ENCODE peak calls at places on chromosomes 11 and 22, in six cellular contexts. One of them, this sample, is unnamed.

GRCh38 chr11:30789270-30789669 is 203.1 kb upstream of the MPPED2 start:
- DNase-seq in tibial artery: no peak
- DNase-seq in WERI-Rb-1: no peak
- DNase-seq in PC-3: no peak
- DNase-seq in brain microvascular endothelial cell: no peak
- DNase-seq in stomach: no peak
- DNase-seq in this sample: no peak

GRCh38 chr11:46381046-46381835 is at the start of gene MDK:
- DNase-seq in tibial artery: no peak
- DNase-seq in WERI-Rb-1: peak; percentile 43
- DNase-seq in PC-3: no peak
- DNase-seq in brain microvascular endothelial cell: no peak
- DNase-seq in stomach: peak; percentile 48
- DNase-seq in this sample: no peak

GRCh38 chr11:66035653-66036333 is 9.5 kb upstream of the CATSPER1 start:
- DNase-seq in tibial artery: no peak
- DNase-seq in WERI-Rb-1: no peak
- DNase-seq in PC-3: no peak
- DNase-seq in brain microvascular endothelial cell: no peak
- DNase-seq in stomach: no peak
- DNase-seq in this sample: no peak

GRCh38 chr22:50262973-50263617 is 1.6 kb upstream of the MAPK12 start:
- DNase-seq in tibial artery: no peak
- DNase-seq in WERI-Rb-1: peak; percentile 70
- DNase-seq in PC-3: no peak
- DNase-seq in brain microvascular endothelial cell: no peak
- DNase-seq in stomach: no peak
- DNase-seq in this sample: no peak

GRCh38 chr22:25747245-25747944 is 5.4 kb downstream of the MYO18B start:
- DNase-seq in tibial artery: peak; percentile 78
- DNase-seq in WERI-Rb-1: no peak
- DNase-seq in PC-3: no peak
- DNase-seq in brain microvascular endothelial cell: peak; percentile 97
- DNase-seq in stomach: peak; percentile 74
- DNase-seq in this sample: peak; percentile 97

GRCh38 chr11:868394-868793 is 25.7 kb downstream of the TSPAN4 start:
- DNase-seq in tibial artery: no peak
- DNase-seq in WERI-Rb-1: no peak
- DNase-seq in PC-3: no peak
- DNase-seq in brain microvascular endothelial cell: no peak
- DNase-seq in stomach: no peak
- DNase-seq in this sample: no peak

GRCh38 chr22:23085351-23085671 is 15.0 kb downstream of the GNAZ start:
- DNase-seq in tibial artery: no peak
- DNase-seq in WERI-Rb-1: no peak
- DNase-seq in PC-3: no peak
- DNase-seq in brain microvascular endothelial cell: no peak
- DNase-seq in stomach: no peak
- DNase-seq in this sample: no peak

GRCh38 chr11:107704432-107704831 is 7.4 kb downstream of the SLN start:
- DNase-seq in tibial artery: no peak
- DNase-seq in WERI-Rb-1: no peak
- DNase-seq in PC-3: peak; percentile 81
- DNase-seq in brain microvascular endothelial cell: peak; percentile 71
- DNase-seq in stomach: no peak
- DNase-seq in this sample: no peak

GRCh38 chr11:31714840-31715239 is 96.3 kb downstream of the PAX6 start:
- DNase-seq in tibial artery: no peak
- DNase-seq in WERI-Rb-1: no peak
- DNase-seq in PC-3: no peak
- DNase-seq in brain microvascular endothelial cell: no peak
- DNase-seq in stomach: no peak
- DNase-seq in this sample: no peak

GRCh38 chr11:96168623-96169022 is 174.4 kb downstream of the MAML2 start:
- DNase-seq in tibial artery: peak; percentile 63
- DNase-seq in WERI-Rb-1: no peak
- DNase-seq in PC-3: peak; percentile 67
- DNase-seq in brain microvascular endothelial cell: peak; percentile 85
- DNase-seq in stomach: no peak
- DNase-seq in this sample: peak; percentile 82

GRCh38 chr22:43777204-43777671 is 34.9 kb downstream of the EFCAB6 start:
- DNase-seq in tibial artery: no peak
- DNase-seq in WERI-Rb-1: peak; percentile 23
- DNase-seq in PC-3: peak; percentile 87
- DNase-seq in brain microvascular endothelial cell: peak; percentile 33
- DNase-seq in stomach: no peak
- DNase-seq in this sample: peak; percentile 44

GRCh38 chr11:73152861-73153483 is 10.9 kb upstream of the FCHSD2 start:
- DNase-seq in tibial artery: no peak
- DNase-seq in WERI-Rb-1: no peak
- DNase-seq in PC-3: peak; percentile 16
- DNase-seq in brain microvascular endothelial cell: no peak
- DNase-seq in stomach: peak; percentile 35
- DNase-seq in this sample: no peak

GRCh38 chr11:2311456-2312201 is 9.8 kb downstream of the TSPAN32 start:
- DNase-seq in tibial artery: no peak
- DNase-seq in WERI-Rb-1: no peak
- DNase-seq in PC-3: no peak
- DNase-seq in brain microvascular endothelial cell: no peak
- DNase-seq in stomach: no peak
- DNase-seq in this sample: no peak

GRCh38 chr11:13140028-13140870 is 131.1 kb downstream of the RASSF10 start:
- DNase-seq in tibial artery: no peak
- DNase-seq in WERI-Rb-1: no peak
- DNase-seq in PC-3: peak; percentile 74
- DNase-seq in brain microvascular endothelial cell: peak; percentile 32
- DNase-seq in stomach: peak; percentile 78
- DNase-seq in this sample: no peak

GRCh38 chr11:35980646-35981402 is 37.0 kb downstream of the LDLRAD3 start:
- DNase-seq in tibial artery: no peak
- DNase-seq in WERI-Rb-1: no peak
- DNase-seq in PC-3: no peak
- DNase-seq in brain microvascular endothelial cell: peak; percentile 26
- DNase-seq in stomach: no peak
- DNase-seq in this sample: no peak

GRCh38 chr11:116193321-116194114 is 579.3 kb downstream of the BUD13 start:
- DNase-seq in tibial artery: no peak
- DNase-seq in WERI-Rb-1: peak; percentile 46
- DNase-seq in PC-3: peak; percentile 49
- DNase-seq in brain microvascular endothelial cell: peak; percentile 12
- DNase-seq in stomach: peak; percentile 67
- DNase-seq in this sample: peak; percentile 7
- TF ChIP-seq CTCF in tibial artery: no peak
- TF ChIP-seq CTCF in WERI-Rb-1: peak; percentile 14
- TF ChIP-seq CTCF in PC-3: no peak
- TF ChIP-seq CTCF in brain microvascular endothelial cell: peak; percentile 25
- TF ChIP-seq CTCF in stomach: peak; percentile 20
- TF ChIP-seq CTCF in this sample: no peak

DNA sequence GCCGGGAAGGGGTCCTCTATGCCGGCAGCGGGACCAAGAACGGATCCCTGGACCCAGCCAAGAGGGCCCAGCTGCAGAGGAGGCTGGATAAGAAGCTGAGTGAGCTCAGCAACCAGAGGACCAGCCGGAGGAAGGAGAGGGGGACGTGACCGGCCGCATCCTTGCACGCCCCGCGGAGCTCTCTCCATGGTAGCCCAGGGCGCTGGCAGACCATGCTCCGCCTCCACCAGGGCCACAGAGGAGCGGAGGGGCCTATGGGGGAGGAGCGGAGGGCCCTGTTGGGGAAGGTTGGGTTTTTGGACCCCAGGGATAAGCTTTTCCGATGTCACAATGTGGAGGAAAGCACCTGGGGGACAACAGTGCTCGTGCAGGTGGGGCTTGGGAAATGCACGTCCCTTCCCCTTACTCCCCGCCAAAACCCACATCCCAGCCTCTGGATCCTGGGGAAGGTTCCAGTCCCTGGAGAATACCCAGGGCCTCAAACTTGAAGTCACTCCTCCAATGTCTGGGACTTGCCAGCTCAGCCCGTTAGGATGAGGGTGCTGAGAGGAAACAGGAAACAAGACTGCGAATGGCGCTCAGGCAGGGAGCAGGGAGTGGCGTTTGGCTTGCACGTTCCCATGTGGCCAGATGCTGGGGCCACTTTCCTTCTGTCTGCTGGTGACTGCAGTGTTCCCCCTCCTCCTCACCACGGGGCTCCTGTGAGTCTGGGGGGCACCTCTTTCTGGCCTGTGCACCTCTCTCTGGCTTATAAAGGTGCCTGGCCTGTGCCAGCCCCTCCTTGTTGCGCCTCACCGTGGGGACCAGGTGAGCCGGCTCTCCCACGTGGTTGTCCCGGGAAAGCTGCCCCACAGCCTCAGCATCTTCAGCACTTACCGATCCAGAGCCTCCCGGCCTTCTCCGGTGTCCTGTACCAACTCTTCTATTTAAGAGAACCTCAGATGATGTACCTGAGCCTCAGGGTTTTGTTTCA is 36.2 kb downstream of the IGHMBP2 start:
- DNase-seq in tibial artery: no peak
- DNase-seq in WERI-Rb-1: no peak
- DNase-seq in PC-3: no peak
- DNase-seq in brain microvascular endothelial cell: no peak
- DNase-seq in stomach: no peak
- DNase-seq in this sample: no peak
- H3K4me3 ChIP-seq in tibial artery: no peak overlapping the region
- H3K4me3 ChIP-seq in WERI-Rb-1: no peak overlapping the region
- H3K4me3 ChIP-seq in PC-3: no peak overlapping the region
- H3K4me3 ChIP-seq in brain microvascular endothelial cell: no peak overlapping the region
- H3K4me3 ChIP-seq in stomach: no peak overlapping the region
- H3K4me3 ChIP-seq in this sample: no peak overlapping the region

DNA sequence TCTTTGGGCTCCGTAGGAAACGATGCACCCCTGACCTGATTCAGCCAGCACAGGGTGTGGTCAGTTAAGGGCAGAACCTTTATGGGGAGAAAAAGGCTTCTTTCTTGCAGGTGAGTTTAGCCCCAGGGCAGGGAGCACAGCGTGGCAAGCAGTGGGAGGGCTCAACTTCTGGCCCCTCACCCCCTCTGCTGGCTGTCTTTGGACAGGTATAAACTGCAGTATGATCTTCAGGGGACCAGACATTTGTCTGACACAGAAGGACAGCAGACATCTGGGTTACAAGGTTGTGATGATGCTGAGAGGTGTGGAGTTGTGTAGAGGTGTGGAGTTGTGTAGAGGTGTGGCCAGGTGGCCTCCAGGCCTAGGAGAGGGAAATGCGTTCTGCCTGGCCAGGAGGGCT is 324.0 kb upstream of the PLET1 start:
- DNase-seq in tibial artery: no peak
- DNase-seq in WERI-Rb-1: peak; percentile 54
- DNase-seq in PC-3: peak; percentile 36
- DNase-seq in brain microvascular endothelial cell: no peak
- DNase-seq in stomach: no peak
- DNase-seq in this sample: no peak
- TF ChIP-seq CTCF in tibial artery: no peak
- TF ChIP-seq CTCF in WERI-Rb-1: peak; percentile 50
- TF ChIP-seq CTCF in PC-3: peak; percentile 53
- TF ChIP-seq CTCF in brain microvascular endothelial cell: peak; percentile 42
- TF ChIP-seq CTCF in stomach: no peak
- TF ChIP-seq CTCF in this sample: no peak

GRCh38 chr11:33701831-33702230 is 1.2 kb upstream of the C11orf91 start:
- DNase-seq in tibial artery: no peak
- DNase-seq in WERI-Rb-1: no peak
- DNase-seq in PC-3: peak; percentile 86
- DNase-seq in brain microvascular endothelial cell: peak; percentile 87
- DNase-seq in stomach: peak; percentile 39
- DNase-seq in this sample: no peak
- H3K4me3 ChIP-seq in tibial artery: no peak overlapping the region
- H3K4me3 ChIP-seq in WERI-Rb-1: no peak overlapping the region
- H3K4me3 ChIP-seq in PC-3: peak overlapping the region; percentile 61
- H3K4me3 ChIP-seq in brain microvascular endothelial cell: no peak overlapping the region
- H3K4me3 ChIP-seq in stomach: no peak overlapping the region
- H3K4me3 ChIP-seq in this sample: no peak overlapping the region

GRCh38 chr22:27820896-27821866 is 19.6 kb upstream of the MN1 start:
- DNase-seq in tibial artery: no peak
- DNase-seq in WERI-Rb-1: no peak
- DNase-seq in PC-3: no peak
- DNase-seq in brain microvascular endothelial cell: no peak
- DNase-seq in stomach: no peak
- DNase-seq in this sample: no peak
- TF ChIP-seq CTCF in tibial artery: no peak
- TF ChIP-seq CTCF in WERI-Rb-1: no peak
- TF ChIP-seq CTCF in PC-3: no peak
- TF ChIP-seq CTCF in brain microvascular endothelial cell: no peak
- TF ChIP-seq CTCF in stomach: no peak
- TF ChIP-seq CTCF in this sample: no peak

This sample was measured in AG09309.